ENCODE peak calls at places on chromosomes 5 and 9, in ten cellular contexts. R, J, D, A, Y, Q, C, X, T and W are unnamed samples.

GRCh38 chr5:62307364-62307689 is 1.3 kb downstream of the KIF2A start:
- DNase-seq in D (no peak), A (no peak), C (no peak), T (no peak), R (no peak), J (no peak), X (no peak), Y (no peak), Q (no peak), W (no peak)

GRCh38 chr9:13412323-13412722 is 132.8 kb upstream of the MPDZ start:
- DNase-seq in Q (no peak), J (no peak), X (peak), D (no peak), T (no peak), Y (no peak), C (no peak), R (no peak), A (no peak), W (no peak)

GRCh38 chr5:150554857-150555256 is 46.9 kb downstream of the NDST1 start:
- DNase-seq in J (no peak), Y (no peak), A (no peak), D (no peak), T (no peak), X (peak), Q (no peak), R (no peak), C (no peak), W (no peak)

GRCh38 chr9:127803507-127804352 is 1.0 kb downstream of the FPGS start:
- DNase-seq in X (peak), T (peak), R (peak), A (no peak), J (no peak), D (no peak), Y (no peak), C (no peak), Q (no peak), W (no peak)

GRCh38 chr9:112280904-112281303 is 52.5 kb downstream of the PTBP3 start:
- DNase-seq in A (no peak), X (no peak), J (no peak), R (no peak), Q (no peak), Y (no peak), C (no peak), T (no peak), D (no peak), W (no peak)

GRCh38 chr5:123810253-123810652 is 298.3 kb downstream of the CSNK1G3 start:
- DNase-seq in X (no peak), D (no peak), T (no peak), R (peak), J (no peak), Y (no peak), C (no peak), Q (no peak), A (no peak), W (no peak)

GRCh38 chr5:141330299-141331080 is at the start of gene PCDHGA1:
- DNase-seq in D (no peak), Y (no peak), R (peak), C (peak), Q (peak), X (peak), T (peak), A (no peak), J (no peak), W (no peak)

GRCh38 chr9:113520109-113520642 is 56.6 kb downstream of the RGS3 start:
- DNase-seq in D (no peak), J (peak), Y (no peak), X (peak), C (no peak), R (no peak), Q (no peak), A (no peak), T (peak), W (no peak)

GRCh38 chr5:16741007-16741406 is 124.2 kb upstream of the RETREG1 start:
- DNase-seq in D (no peak), Y (no peak), C (no peak), A (no peak), Q (no peak), X (peak), J (no peak), T (no peak), R (peak), W (no peak)

GRCh38 chr9:85610074-85610855 is 131.5 kb downstream of the AGTPBP1 start:
- DNase-seq in D (no peak), X (peak), R (peak), Y (no peak), T (no peak), J (no peak), Q (peak), A (peak), C (peak), W (peak)

GRCh38 chr9:33676746-33677505 is 118.4 kb upstream of the PRSS3 start:
- DNase-seq in Q (peak), C (peak), Y (peak), X (peak), A (no peak), D (peak), R (peak), T (peak), J (peak), W (peak)

GRCh38 chr9:127586537-127586936 is 25.5 kb upstream of the STXBP1 start:
- DNase-seq in R (peak), J (no peak), X (peak), A (no peak), Q (peak), T (peak), D (peak), Y (peak), C (peak), W (peak)

GRCh38 chr9:132575005-132575609 is 7.3 kb upstream of the BARHL1 start:
- DNase-seq in D (peak), C (peak), A (peak), J (no peak), Y (no peak), R (peak), X (peak), T (no peak), Q (peak), W (peak)

GRCh38 chr5:74149395-74149794 is 491.1 kb downstream of the ENC1 start:
- DNase-seq in D (no peak), T (no peak), Q (no peak), R (peak), A (peak), Y (no peak), X (peak), C (no peak), J (no peak), W (no peak)

GRCh38 chr5:73215891-73216610 is 43.1 kb downstream of the TMEM174 start:
- DNase-seq in T (peak), J (peak), Y (peak), A (no peak), C (peak), X (peak), D (peak), Q (peak), R (peak), W (peak)

GRCh38 chr5:123505633-123506032 is 6.3 kb upstream of the CSNK1G3 start:
- DNase-seq in T (no peak), R (no peak), X (no peak), D (no peak), Y (no peak), J (no peak), C (no peak), A (no peak), Q (no peak), W (no peak)

GRCh38 chr5:105726093-105726492 is 1944.6 kb downstream of the EFNA5 start:
- DNase-seq in J (no peak), R (no peak), A (no peak), D (no peak), Q (no peak), T (no peak), X (no peak), C (no peak), Y (no peak), W (no peak)

GRCh38 chr9:111038336-111039202 is at the start of gene LPAR1:
- DNase-seq in Q (peak), T (no peak), X (peak), C (no peak), R (peak), Y (no peak), D (peak), J (no peak), A (no peak), W (no peak)

GRCh38 chr9:77649109-77649812 is 1.1 kb upstream of the GNA14 start:
- DNase-seq in A (no peak), X (peak), R (peak), J (no peak), C (peak), T (no peak), Q (no peak), Y (no peak), D (no peak), W (no peak)

GRCh38 chr9:107024193-107024592 is 161.2 kb downstream of the ZNF462 start:
- DNase-seq in D (no peak), X (no peak), Y (no peak), Q (no peak), R (no peak), T (no peak), J (no peak), C (peak), A (no peak), W (no peak)

GRCh38 chr5:67129768-67130167 is 66.8 kb downstream of the CD180 start:
- DNase-seq in J (no peak), T (no peak), D (no peak), R (no peak), A (no peak), Y (no peak), X (no peak), Q (no peak), C (no peak), W (no peak)

GRCh38 chr9:38423273-38423938 is 848 bp downstream of the IGFBPL1 start:
- DNase-seq in T (no peak), X (no peak), R (no peak), Q (no peak), A (no peak), J (no peak), C (no peak), D (no peak), Y (no peak), W (no peak)

GRCh38 chr9:134276463-134277245 is 49.6 kb upstream of the RXRA start:
- DNase-seq in T (no peak), D (no peak), Y (no peak), J (no peak), A (no peak), C (peak), X (no peak), Q (no peak), R (no peak), W (no peak)

GRCh38 chr5:79499640-79500273 is 14.2 kb downstream of the HOMER1 start:
- DNase-seq in D (no peak), Q (no peak), J (no peak), C (no peak), X (no peak), Y (no peak), T (no peak), R (no peak), A (no peak), W (no peak)

GRCh38 chr9:135215571-135216161 is 128.2 kb downstream of the OLFM1 start:
- DNase-seq in T (no peak), J (no peak), A (no peak), Q (no peak), D (no peak), X (no peak), R (no peak), C (no peak), Y (no peak), W (no peak)